ENCODE peak calls at places on chromosome 11, in seven cellular contexts. R is endodermal cell, T is NCI-H2029, D is HuH-7.5, H is GM04504, I is amniotic stem cell, M is BJ. V is an unnamed sample.

GRCh38 chr11:12269446-12270214 is 107.7 kb upstream of the PARVA start:
- DNase-seq in R (no peak), T (no peak), D (no peak), H (no peak), I (no peak), M (no peak), V (no peak)

GRCh38 chr11:116600930-116601329 is 171.9 kb downstream of the BUD13 start:
- DNase-seq in R (peak), T (no peak), D (no peak), H (no peak), I (no peak), M (no peak), V (no peak)

GRCh38 chr11:132054822-132055221 is 684.4 kb downstream of the NTM start:
- DNase-seq in R (no peak), T (no peak), D (no peak), H (peak), I (peak), M (peak), V (no peak)

GRCh38 chr11:92136792-92137191 is 87.8 kb upstream of the FAT3 start:
- DNase-seq in R (peak), T (peak), D (no peak), H (no peak), I (no peak), M (no peak), V (no peak)

GRCh38 chr11:123454060-123454651 is 24.1 kb downstream of the GRAMD1B start:
- DNase-seq in R (no peak), T (peak), D (no peak), H (no peak), I (no peak), M (peak), V (no peak)

GRCh38 chr11:2807801-2808241 is 77.8 kb downstream of the CDKN1C start:
- DNase-seq in R (peak), T (no peak), D (no peak), H (no peak), I (no peak), M (no peak), V (no peak)

GRCh38 chr11:129315781-129316579 is 59.7 kb upstream of the BARX2 start:
- DNase-seq in R (peak), T (peak), D (no peak), H (no peak), I (no peak), M (no peak), V (no peak)

GRCh38 chr11:86728562-86728961 is 56.1 kb upstream of the ME3 start:
- DNase-seq in R (no peak), T (no peak), D (no peak), H (no peak), I (no peak), M (no peak), V (no peak)

GRCh38 chr11:14373941-14374646 is 15.1 kb upstream of the RRAS2 start:
- DNase-seq in R (peak), T (no peak), D (peak), H (peak), I (peak), M (peak), V (no peak)

GRCh38 chr11:17790453-17790852 is 55.9 kb downstream of the KCNC1 start:
- DNase-seq in R (no peak), T (no peak), D (no peak), H (no peak), I (peak), M (no peak), V (no peak)

GRCh38 chr11:111665779-111666178 is 63.5 kb downstream of the SIK2 start:
- DNase-seq in R (peak), T (no peak), D (peak), H (peak), I (no peak), M (no peak), V (no peak)

GRCh38 chr11:117604349-117604995 is 192.5 kb downstream of the DSCAML1 start:
- DNase-seq in R (peak), T (peak), D (no peak), H (no peak), I (no peak), M (no peak), V (peak)

GRCh38 chr11:18078909-18079308 is 27.0 kb downstream of the SAAL1 start:
- DNase-seq in R (no peak), T (no peak), D (no peak), H (no peak), I (no peak), M (no peak), V (no peak)

GRCh38 chr11:73326929-73327811 is 19.1 kb downstream of the ARHGEF17 start:
- DNase-seq in R (no peak), T (no peak), D (no peak), H (no peak), I (no peak), M (no peak), V (no peak)

GRCh38 chr11:72411623-72412532 is 22.5 kb downstream of the CLPB start:
- DNase-seq in R (no peak), T (no peak), D (no peak), H (no peak), I (no peak), M (no peak), V (no peak)

GRCh38 chr11:125790825-125791224 is 2.9 kb downstream of the PATE3 start:
- DNase-seq in R (no peak), T (no peak), D (no peak), H (no peak), I (no peak), M (no peak), V (no peak)

GRCh38 chr11:72813740-72814138 is 472 bp upstream of the ATG16L2 start:
- DNase-seq in R (no peak), T (peak), D (peak), H (no peak), I (peak), M (no peak), V (no peak)

GRCh38 chr11:60367009-60367408 is 11.3 kb upstream of the MS4A7 start:
- DNase-seq in R (no peak), T (no peak), D (no peak), H (no peak), I (no peak), M (no peak), V (no peak)

GRCh38 chr11:4464216-4465159 is 15.4 kb downstream of the OR52K2 start:
- DNase-seq in R (peak), T (no peak), D (no peak), H (no peak), I (no peak), M (no peak), V (no peak)

GRCh38 chr11:78788533-78788932 is 213.9 kb upstream of the NARS2 start:
- DNase-seq in R (no peak), T (no peak), D (no peak), H (no peak), I (no peak), M (no peak), V (no peak)

GRCh38 chr11:34632105-34632780 is 11.3 kb downstream of the EHF start:
- DNase-seq in R (peak), T (peak), D (no peak), H (no peak), I (no peak), M (no peak), V (no peak)

GRCh38 chr11:57787920-57788716 is 26.5 kb downstream of the CTNND1 start:
- DNase-seq in R (peak), T (no peak), D (no peak), H (no peak), I (no peak), M (no peak), V (peak)

GRCh38 chr11:74593463-74593862 is 1.1 kb downstream of the POLD3 start:
- DNase-seq in R (no peak), T (no peak), D (no peak), H (no peak), I (no peak), M (no peak), V (no peak)

GRCh38 chr11:117458275-117459120 is 130.8 kb downstream of the CEP164 start:
- DNase-seq in R (peak), T (peak), D (no peak), H (no peak), I (no peak), M (no peak), V (no peak)

GRCh38 chr11:57325735-57326048 is 940 bp upstream of the TNKS1BP1 start:
- DNase-seq in R (no peak), T (peak), D (no peak), H (no peak), I (no peak), M (no peak), V (no peak)

GRCh38 chr11:7555067-7555699 is 41.4 kb downstream of the PPFIBP2 start:
- DNase-seq in R (peak), T (peak), D (no peak), H (no peak), I (no peak), M (no peak), V (no peak)

GRCh38 chr11:89521792-89522191 is 30.6 kb upstream of the NOX4 start:
- DNase-seq in R (no peak), T (no peak), D (no peak), H (no peak), I (no peak), M (no peak), V (no peak)

GRCh38 chr11:12109591-12110196 is 696 bp upstream of the MICAL2 start:
- DNase-seq in R (no peak), T (no peak), D (no peak), H (no peak), I (no peak), M (no peak), V (no peak)

GRCh38 chr11:98736813-98737212 is 283.9 kb upstream of the CNTN5 start:
- DNase-seq in R (peak), T (no peak), D (no peak), H (no peak), I (no peak), M (no peak), V (no peak)

GRCh38 chr11:92848578-92848977 is 120.9 kb upstream of the MTNR1B start:
- DNase-seq in R (no peak), T (no peak), D (no peak), H (no peak), I (no peak), M (no peak), V (no peak)

GRCh38 chr11:10659339-10660216 is 34.0 kb downstream of the IRAG1 start:
- DNase-seq in R (no peak), T (peak), D (no peak), H (peak), I (peak), M (peak), V (no peak)

GRCh38 chr11:124751391-124751740 is 689 bp downstream of the VSIG2 start:
- DNase-seq in R (peak), T (no peak), D (no peak), H (no peak), I (no peak), M (no peak), V (no peak)

GRCh38 chr11:35146074-35146521 is 7.1 kb downstream of the CD44 start:
- DNase-seq in R (no peak), T (no peak), D (no peak), H (no peak), I (no peak), M (no peak), V (no peak)

GRCh38 chr11:30326114-30326783 is 3.3 kb downstream of the ARL14EP start:
- DNase-seq in R (no peak), T (no peak), D (no peak), H (no peak), I (no peak), M (no peak), V (no peak)

V was measured in NCI-H2227 treated with DMSO at 0.1 percent for 48 hours.